ENCODE peak calls at places on chromosome 3, in nine cellular contexts. U is A549, A is tibial nerve, L is stomach, G is heart left ventricle, V is GM12891, N is breast epithelium, R is transverse colon, O is GM12892. E is an unnamed sample.

GRCh38 chr3:35908366-35909232 is 269.3 kb downstream of the ARPP21 start:
- DNase-seq in G (peak), R (peak), O (no peak), A (peak), N (no peak), U (peak), L (peak), V (peak), E (peak)

GRCh38 chr3:138474163-138474562 is 39.7 kb downstream of the ESYT3 start:
- DNase-seq in A (no peak), V (no peak), G (no peak), O (no peak), R (no peak), N (no peak), U (no peak), L (no peak), E (no peak)

GRCh38 chr3:129230311-129231019 is 18.9 kb upstream of the COPG1 start:
- DNase-seq in A (no peak), O (no peak), G (peak), L (no peak), U (peak), V (no peak), R (no peak), N (no peak), E (no peak)

GRCh38 chr3:126540342-126540849 is 16.4 kb downstream of the CHST13 start:
- DNase-seq in O (no peak), N (peak), L (no peak), G (no peak), V (no peak), U (peak), R (peak), A (peak), E (peak)

GRCh38 chr3:38524141-38524739 is 28.1 kb downstream of the EXOG start:
- DNase-seq in A (no peak), L (no peak), R (no peak), V (no peak), N (no peak), G (no peak), O (no peak), U (no peak), E (no peak)

GRCh38 chr3:52986049-52986448 is 59.8 kb downstream of the SFMBT1 start:
- DNase-seq in U (no peak), R (no peak), N (no peak), G (no peak), O (no peak), V (no peak), A (no peak), L (no peak), E (no peak)

GRCh38 chr3:36776436-36776835 is 12.1 kb upstream of the DCLK3 start:
- DNase-seq in L (no peak), N (no peak), O (no peak), A (no peak), U (no peak), V (no peak), R (no peak), G (no peak), E (no peak)

GRCh38 chr3:173893066-173893465 is 495.5 kb downstream of the NLGN1 start:
- DNase-seq in R (no peak), G (no peak), A (no peak), L (no peak), U (no peak), V (no peak), N (no peak), O (no peak), E (no peak)

GRCh38 chr3:36707623-36708409 is 56.5 kb downstream of the DCLK3 start:
- DNase-seq in V (no peak), A (no peak), O (no peak), L (no peak), U (peak), R (no peak), N (no peak), G (no peak), E (no peak)

GRCh38 chr3:40179016-40179415 is 130.5 kb upstream of the EIF1B start:
- DNase-seq in O (peak), R (peak), N (peak), U (peak), A (peak), G (peak), V (peak), L (peak), E (peak)

GRCh38 chr3:129323651-129324294 is 45.1 kb downstream of the HMCES start:
- DNase-seq in R (peak), V (peak), A (no peak), U (no peak), G (no peak), L (no peak), O (peak), N (no peak), E (no peak)

GRCh38 chr3:125990253-125990970 is 21.4 kb downstream of the ROPN1B start:
- DNase-seq in G (peak), U (peak), A (peak), O (peak), R (peak), L (peak), N (peak), V (peak), E (peak)

GRCh38 chr3:71548995-71549394 is 34.5 kb downstream of the FOXP1 start:
- DNase-seq in L (no peak), A (no peak), O (no peak), R (no peak), V (no peak), U (peak), G (no peak), N (no peak), E (no peak)

GRCh38 chr3:45226206-45226915 is at the start of gene TMEM158:
- DNase-seq in A (peak), O (peak), G (peak), R (peak), L (peak), N (peak), V (peak), U (peak), E (peak)

GRCh38 chr3:152737021-152737908 is 97.7 kb upstream of the P2RY1 start:
- DNase-seq in V (peak), N (no peak), O (peak), A (peak), L (no peak), U (peak), G (peak), R (no peak), E (no peak)

GRCh38 chr3:97388774-97389173 is 375.8 kb upstream of the ARL6 start:
- DNase-seq in L (no peak), O (no peak), N (no peak), A (no peak), V (no peak), U (no peak), R (no peak), G (no peak), E (no peak)

GRCh38 chr3:132236701-132237651 is 80.2 kb upstream of the ACP3 start:
- DNase-seq in G (no peak), R (no peak), V (no peak), A (no peak), O (no peak), L (no peak), N (no peak), U (no peak), E (no peak)

GRCh38 chr3:23824699-23825444 is 19.1 kb downstream of the UBE2E1 start:
- DNase-seq in G (no peak), R (no peak), A (no peak), O (no peak), L (no peak), U (no peak), N (no peak), V (no peak), E (no peak)

GRCh38 chr3:133038731-133039398 is 674 bp downstream of the TMEM108 start:
- DNase-seq in A (no peak), L (peak), O (no peak), U (no peak), N (no peak), G (no peak), V (peak), R (no peak), E (peak)

GRCh38 chr3:141708367-141708766 is 29.7 kb upstream of the RNF7 start:
- DNase-seq in U (no peak), R (no peak), V (no peak), A (no peak), N (no peak), G (no peak), L (no peak), O (no peak), E (no peak)

GRCh38 chr3:73504255-73504654 is 120.5 kb downstream of the PDZRN3 start:
- DNase-seq in R (no peak), G (no peak), L (no peak), U (no peak), V (no peak), A (no peak), O (no peak), N (no peak), E (no peak)

GRCh38 chr3:80970292-80970691 is 791.2 kb downstream of the GBE1 start:
- DNase-seq in N (no peak), L (no peak), O (no peak), R (no peak), A (no peak), U (no peak), V (no peak), G (no peak), E (no peak)

GRCh38 chr3:184262166-184262926 is 993 bp upstream of the CAMK2N2 start:
- DNase-seq in A (no peak), O (no peak), L (no peak), G (no peak), U (no peak), N (no peak), R (no peak), V (no peak), E (no peak)
- TF ChIP-seq POLR2A in A (no peak), O (no peak), L (no peak), G (no peak), U (no peak), N (no peak), R (no peak), V (no peak), E (no peak)

DNA sequence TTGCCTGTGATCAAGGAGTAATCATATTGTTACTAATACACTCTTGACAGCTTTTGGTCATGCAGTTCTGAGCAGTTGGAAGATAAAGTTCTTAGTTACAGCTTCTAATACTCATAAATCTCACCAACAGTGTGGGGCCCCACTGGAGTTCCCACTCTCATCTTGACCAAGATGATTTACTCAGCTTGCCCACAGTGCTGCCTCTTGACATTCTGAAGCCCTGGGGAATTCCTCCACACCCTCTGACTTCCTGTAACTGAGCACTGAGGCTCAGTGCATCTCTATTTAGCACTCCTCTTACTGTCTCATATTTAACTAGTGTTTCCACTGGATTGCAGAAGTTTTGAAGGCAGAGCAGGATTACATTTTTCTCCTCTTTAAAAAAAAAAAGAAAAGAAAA is 1.9 kb upstream of the ARL6IP5 start:
- DNase-seq in L (peak), O (peak), R (peak), A (no peak), U (peak), G (no peak), V (no peak), N (no peak), E (no peak)
- TF ChIP-seq POLR2A in L (no peak), O (peak), R (no peak), A (no peak), U (no peak), G (no peak), V (peak), N (no peak), E (no peak)

GRCh38 chr3:12994607-12995388 is 78.4 kb downstream of the IQSEC1 start:
- DNase-seq in R (peak), A (peak), U (peak), L (peak), V (peak), N (peak), O (peak), G (peak), E (peak)
- TF ChIP-seq POLR2A in R (peak), A (peak), U (peak), L (no peak), V (no peak), N (peak), O (peak), G (peak), E (no peak)

GRCh38 chr3:136251511-136251910 is 1.4 kb downstream of the PCCB start:
- DNase-seq in G (no peak), R (no peak), U (no peak), L (no peak), V (no peak), A (no peak), N (no peak), O (no peak), E (no peak)

GRCh38 chr3:136250862-136251460 is 821 bp downstream of the PCCB start:
- DNase-seq in A (peak), U (peak), G (peak), O (no peak), L (peak), N (no peak), V (peak), R (peak), E (peak)

GRCh38 chr3:136249091-136249490 is 1.0 kb upstream of the PCCB start:
- DNase-seq in A (no peak), U (no peak), O (no peak), G (no peak), L (no peak), R (no peak), N (no peak), V (no peak), E (no peak)

GRCh38 chr3:136249593-136250225 is 431 bp upstream of the PCCB start:
- DNase-seq in L (no peak), R (no peak), A (no peak), N (no peak), O (no peak), G (no peak), V (no peak), U (no peak), E (peak)

GRCh38 chr3:136250226-136250861 is at the start of gene PCCB:
- DNase-seq in R (peak), O (peak), N (peak), L (peak), A (peak), U (peak), G (peak), V (peak), E (peak)
- TF ChIP-seq POLR2A in R (peak), O (peak), N (no peak), L (no peak), A (peak), U (peak), G (peak), V (peak), E (no peak)

DNA sequence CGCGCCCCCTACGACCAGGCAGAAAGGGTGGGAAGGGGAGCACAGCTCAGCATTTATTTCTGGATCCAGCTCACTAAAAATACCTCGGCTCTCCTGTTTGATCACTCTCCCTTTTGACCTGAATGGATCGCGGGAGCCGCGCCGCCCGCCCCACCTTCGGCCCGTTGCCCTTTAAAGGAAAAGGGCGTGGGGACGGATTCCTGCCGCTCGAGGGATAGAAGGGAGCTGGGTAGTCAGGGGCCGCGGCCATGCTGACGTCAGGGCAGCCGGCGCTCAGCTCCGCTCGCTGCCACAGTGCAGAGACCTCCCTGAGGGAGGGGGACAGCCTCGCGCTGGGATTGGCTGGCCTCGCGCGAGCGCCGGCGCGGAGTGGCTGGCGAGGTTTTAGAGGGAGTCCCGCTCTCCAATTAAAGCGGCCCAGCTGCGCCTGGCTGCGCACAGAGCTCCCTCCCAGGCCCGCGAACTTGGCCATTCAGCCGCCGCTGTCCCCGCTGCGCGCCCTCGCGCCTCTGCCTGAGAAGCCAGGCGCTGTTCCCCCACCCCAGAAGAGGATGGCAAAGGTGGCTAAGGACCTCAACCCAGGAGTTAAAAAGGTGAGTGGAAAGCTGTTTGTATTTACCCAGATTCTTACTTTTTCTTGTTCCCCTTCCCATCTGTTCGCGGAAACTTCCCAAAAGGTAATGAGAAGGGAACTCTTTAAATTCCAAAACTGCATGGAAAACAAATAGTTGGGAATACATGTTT is at the start of gene LMCD1:
- DNase-seq in O (peak), U (peak), L (peak), R (peak), N (peak), G (peak), V (peak), A (peak), E (peak)
- TF ChIP-seq POLR2A in O (peak), U (peak), L (no peak), R (peak), N (peak), G (peak), V (no peak), A (peak), E (no peak)

DNA sequence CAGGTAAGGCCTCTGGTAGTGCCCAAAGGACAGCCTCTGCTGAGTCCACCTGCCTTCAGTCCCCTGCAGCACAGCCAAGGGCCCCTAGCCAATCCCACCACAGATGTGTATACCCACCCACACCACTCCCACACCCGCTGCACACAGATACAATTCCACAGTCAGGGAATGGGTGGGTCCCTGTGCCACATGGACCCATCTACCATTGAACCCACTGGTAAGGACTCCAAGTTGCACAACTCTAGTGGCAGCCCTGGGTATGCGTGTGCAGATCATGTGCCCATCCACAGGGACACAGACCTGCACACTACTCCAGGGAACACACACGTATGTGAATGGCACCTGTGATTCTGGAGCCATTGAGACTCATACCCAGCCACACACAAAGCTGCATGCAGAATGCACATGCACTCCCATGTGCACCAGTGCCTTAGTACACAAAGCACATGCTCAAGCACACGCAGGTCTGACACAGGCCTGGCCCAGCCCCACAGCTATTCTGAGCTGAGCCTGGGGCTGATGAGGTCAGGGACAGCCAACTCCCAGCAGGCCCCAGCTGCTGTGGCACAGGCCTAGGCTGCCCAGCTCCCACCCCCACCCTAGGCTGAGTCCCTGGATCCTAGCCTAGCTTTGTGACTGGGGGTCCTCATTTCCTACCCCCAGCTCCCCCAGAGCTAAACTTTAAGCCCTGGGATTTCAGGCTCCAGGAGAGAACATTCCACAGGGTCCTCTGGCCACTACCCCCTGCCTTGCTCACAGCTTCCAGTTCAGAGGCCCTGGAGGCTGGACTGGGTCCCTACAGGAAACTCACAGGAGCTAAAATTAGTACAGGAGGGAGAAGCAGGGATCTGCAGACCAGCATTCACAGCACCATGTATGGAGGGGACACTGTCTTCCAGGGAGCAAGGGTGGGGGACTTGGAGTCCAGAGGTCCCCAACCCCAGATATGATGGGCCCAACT is 2.8 kb upstream of the ALS2CL start:
- DNase-seq in G (peak), U (no peak), A (no peak), O (no peak), L (no peak), N (no peak), V (no peak), R (no peak), E (no peak)
- TF ChIP-seq POLR2A in G (no peak), U (no peak), A (no peak), O (no peak), L (no peak), N (no peak), V (no peak), R (no peak), E (no peak)

DNA sequence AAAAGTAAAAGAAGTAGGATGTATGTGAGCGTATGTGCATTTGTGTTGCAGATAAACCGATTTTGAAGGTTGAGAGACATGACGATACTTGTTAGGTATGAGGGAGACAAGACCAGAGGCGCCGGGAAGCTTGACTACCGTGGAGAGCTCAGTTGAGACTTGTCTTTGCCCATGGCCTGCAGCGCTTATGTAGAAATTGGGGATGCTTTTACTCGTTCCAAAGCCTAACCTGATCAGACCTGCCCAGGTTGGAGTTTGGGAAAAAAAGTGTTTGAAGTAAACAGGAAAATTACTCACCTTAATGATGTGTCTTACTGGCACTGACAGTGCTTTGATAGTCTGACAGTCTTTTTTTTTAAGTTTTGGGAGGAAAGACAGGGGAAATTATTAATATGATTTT is 202.8 kb downstream of the TP63 start:
- DNase-seq in N (no peak), R (no peak), U (no peak), O (no peak), L (no peak), G (no peak), A (no peak), V (no peak), E (peak)
- TF ChIP-seq POLR2A in N (no peak), R (no peak), U (no peak), O (no peak), L (no peak), G (no peak), A (no peak), V (no peak), E (no peak)